ENCODE peak calls at places on chromosomes 5 and 9, in ten cellular contexts. M is esophagus squamous epithelium, J is spleen, D is ovary, Y is heart left ventricle, N is Peyer's patch, A is right lobe of liver, V is HepG2, E is HCT116, S is adrenal gland. Q is an unnamed sample. For H3K4me1 and H3K27me3, the result is how much of the 10 kb centered on the place peaks cover.

GRCh38 chr9:93677061-93677571 is 100.7 kb downstream of the PHF2 start:
- DNase-seq in M (no peak), J (peak), D (peak), Y (peak), N (peak), A (peak), V (no peak), E (no peak), S (no peak), Q (peak)

GRCh38 chr5:52007230-52007858 is 624.1 kb downstream of the ISL1 start:
- DNase-seq in M (no peak), J (no peak), D (no peak), Y (no peak), N (no peak), A (no peak), V (peak), E (peak), S (peak), Q (no peak)

GRCh38 chr5:7897014-7897600 is 28.2 kb downstream of the MTRR start:
- DNase-seq in M (no peak), J (no peak), D (peak), Y (no peak), N (no peak), A (no peak), V (peak), E (no peak), S (peak), Q (no peak)

GRCh38 chr9:127794001-127794791 is 8.4 kb downstream of the CDK9 start:
- DNase-seq in M (no peak), J (no peak), D (no peak), Y (no peak), N (no peak), A (peak), V (no peak), E (no peak), S (peak), Q (no peak)

GRCh38 chr5:35061216-35061615 is 13.5 kb upstream of the AGXT2 start:
- DNase-seq in M (no peak), J (no peak), D (peak), Y (no peak), N (no peak), A (no peak), V (no peak), E (no peak), S (peak), Q (no peak)

GRCh38 chr5:57338849-57339340 is 143.7 kb downstream of the ACTBL2 start:
- DNase-seq in M (no peak), J (no peak), D (no peak), Y (no peak), N (no peak), A (no peak), V (no peak), E (no peak), S (no peak), Q (no peak)

GRCh38 chr9:114177423-114178064 is 22.2 kb downstream of the COL27A1 start:
- DNase-seq in M (no peak), J (peak), D (no peak), Y (no peak), N (no peak), A (no peak), V (no peak), E (no peak), S (peak), Q (no peak)

GRCh38 chr9:15243086-15243485 is 63.9 kb downstream of the TTC39B start:
- DNase-seq in M (no peak), J (no peak), D (no peak), Y (no peak), N (no peak), A (no peak), V (no peak), E (no peak), S (no peak), Q (no peak)

GRCh38 chr9:68480807-68481206 is 59.9 kb downstream of the TMEM252 start:
- DNase-seq in M (no peak), J (no peak), D (no peak), Y (no peak), N (no peak), A (no peak), V (no peak), E (no peak), S (no peak), Q (no peak)

DNA sequence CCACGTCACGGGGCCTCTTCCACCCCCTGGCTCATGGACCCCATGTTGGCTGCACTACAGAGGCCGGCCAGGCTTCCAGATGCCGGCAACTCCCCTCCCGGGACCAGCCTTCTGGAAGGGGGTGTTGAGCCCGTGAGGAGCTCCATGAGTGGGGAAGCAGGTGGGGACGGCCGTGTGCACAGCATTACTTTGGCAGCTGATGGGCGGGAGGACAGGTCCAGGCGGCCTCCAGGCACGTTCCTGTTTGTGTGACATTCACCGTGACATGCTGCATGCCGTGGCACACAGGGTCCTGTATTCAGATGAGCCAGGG is 29.1 kb upstream of the ABO start:
- DNase-seq in M (no peak), J (no peak), D (no peak), Y (no peak), N (no peak), A (no peak), V (no peak), E (no peak), S (no peak), Q (no peak)
- H3K4me1 ChIP-seq in M (under half), J (under half), D (under half), Y (under half), N (under half), A (under half), V (under half), E (under half), S (under half), Q (under half)

GRCh38 chr5:59768204-59769040 is 125.1 kb downstream of the PDE4D start:
- DNase-seq in M (no peak), J (peak), D (peak), Y (peak), N (peak), A (peak), V (peak), E (no peak), S (peak), Q (peak)
- TF ChIP-seq POLR2A in M (no peak), J (no peak), D (no peak), Y (no peak), N (no peak), A (peak), V (no peak), E (no peak), S (no peak), Q (no peak)

GRCh38 chr5:135921388-135921787 is 25.7 kb upstream of the IL9 start:
- DNase-seq in M (no peak), J (no peak), D (no peak), Y (no peak), N (no peak), A (no peak), V (no peak), E (no peak), S (no peak), Q (no peak)
- H3K27me3 ChIP-seq in M (under half), J (under half), D (under half), Y (half or more), N (under half), A (under half), V (under half), E (half or more), S (under half), Q (under half)

GRCh38 chr9:83435301-83435700 is 102.9 kb downstream of the FRMD3 start:
- DNase-seq in M (no peak), J (no peak), D (no peak), Y (no peak), N (no peak), A (no peak), V (no peak), E (no peak), S (no peak), Q (no peak)
- H3K4me1 ChIP-seq in M (under half), J (half or more), D (under half), Y (under half), N (under half), A (under half), V (under half), E (under half), S (half or more), Q (under half)

DNA sequence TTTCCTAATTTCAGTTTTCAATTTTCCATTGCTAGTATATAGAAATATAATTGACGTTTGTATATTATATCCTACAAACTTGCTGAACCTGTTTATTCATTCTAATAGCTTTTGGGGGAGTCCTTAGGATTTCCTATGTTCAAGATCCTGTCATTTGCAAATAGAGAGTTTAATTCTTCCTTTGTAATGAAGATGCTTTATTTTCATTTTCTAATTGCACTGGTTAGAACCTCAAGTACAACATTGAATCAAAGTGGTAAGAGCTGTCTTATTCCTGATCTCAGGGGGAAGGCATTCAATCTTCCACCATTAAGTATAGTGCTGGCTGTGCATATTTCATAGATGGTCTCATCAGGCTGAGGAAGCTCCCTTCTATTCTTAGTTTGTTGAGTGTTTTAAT is 15.6 kb upstream of the SLC24A2 start:
- DNase-seq in M (no peak), J (no peak), D (no peak), Y (no peak), N (no peak), A (no peak), V (no peak), E (no peak), S (no peak), Q (no peak)
- TF ChIP-seq POLR2A in M (no peak), J (no peak), D (no peak), Y (no peak), N (no peak), A (no peak), V (no peak), E (no peak), S (no peak), Q (no peak)

DNA sequence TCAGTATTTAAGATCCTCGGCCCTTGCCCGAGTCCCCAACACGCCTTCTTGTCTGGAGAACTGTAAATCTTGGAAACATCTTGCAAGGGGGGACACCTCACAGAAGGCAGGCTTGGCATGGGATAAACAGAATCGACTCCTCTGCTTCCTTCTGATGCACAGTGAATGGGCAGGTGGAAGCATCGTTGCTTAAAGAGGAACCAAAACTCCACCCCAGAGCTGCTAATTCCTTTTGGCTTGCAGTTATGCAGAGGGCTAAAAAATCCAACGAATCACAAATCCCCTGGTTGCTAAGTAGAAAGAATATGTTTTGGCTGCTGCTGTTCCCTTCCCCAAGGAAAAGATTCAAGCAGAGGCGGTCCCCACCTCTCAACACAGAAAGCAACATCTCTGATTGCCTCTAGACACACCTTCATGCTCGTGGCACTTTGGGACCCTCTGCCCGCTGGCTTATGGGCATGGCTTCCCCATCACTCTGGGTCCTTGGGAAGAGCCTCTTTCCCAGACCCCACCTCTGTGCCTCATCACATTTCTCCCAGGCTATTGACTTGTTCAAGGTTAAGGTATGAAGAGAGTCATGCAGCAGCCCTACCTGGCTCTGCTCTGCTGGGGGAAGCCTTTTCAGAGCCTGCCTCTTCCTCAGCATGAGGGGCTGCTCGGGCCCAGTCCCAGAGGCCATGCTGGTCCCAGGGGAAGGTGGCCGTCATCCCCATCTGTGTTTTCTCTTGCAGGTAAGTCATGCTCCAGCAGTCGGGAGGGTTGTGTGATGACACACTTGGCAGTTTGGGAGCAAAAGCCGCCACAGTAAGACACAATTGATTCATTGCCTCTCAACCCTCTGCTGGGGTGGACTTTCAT is 137.1 kb downstream of the KCNIP1 start:
- DNase-seq in M (no peak), J (peak), D (no peak), Y (no peak), N (no peak), A (no peak), V (no peak), E (no peak), S (no peak), Q (no peak)
- H3K27me3 ChIP-seq in M (under half), J (under half), D (under half), Y (under half), N (under half), A (under half), V (under half), E (under half), S (under half), Q (under half)

GRCh38 chr9:565528-565927 is 276.0 kb upstream of the DMRT1 start:
- DNase-seq in M (no peak), J (no peak), D (no peak), Y (no peak), N (peak), A (no peak), V (no peak), E (no peak), S (no peak), Q (no peak)

GRCh38 chr9:569276-569675 is 272.2 kb upstream of the DMRT1 start:
- DNase-seq in M (no peak), J (no peak), D (no peak), Y (no peak), N (no peak), A (no peak), V (no peak), E (no peak), S (no peak), Q (no peak)

GRCh38 chr9:567128-567745 is 274.3 kb upstream of the DMRT1 start:
- DNase-seq in M (no peak), J (no peak), D (no peak), Y (no peak), N (no peak), A (no peak), V (no peak), E (no peak), S (no peak), Q (no peak)

GRCh38 chr9:570187-570586 is 271.3 kb upstream of the DMRT1 start:
- DNase-seq in M (no peak), J (no peak), D (no peak), Y (no peak), N (no peak), A (no peak), V (no peak), E (no peak), S (no peak), Q (no peak)

DNA sequence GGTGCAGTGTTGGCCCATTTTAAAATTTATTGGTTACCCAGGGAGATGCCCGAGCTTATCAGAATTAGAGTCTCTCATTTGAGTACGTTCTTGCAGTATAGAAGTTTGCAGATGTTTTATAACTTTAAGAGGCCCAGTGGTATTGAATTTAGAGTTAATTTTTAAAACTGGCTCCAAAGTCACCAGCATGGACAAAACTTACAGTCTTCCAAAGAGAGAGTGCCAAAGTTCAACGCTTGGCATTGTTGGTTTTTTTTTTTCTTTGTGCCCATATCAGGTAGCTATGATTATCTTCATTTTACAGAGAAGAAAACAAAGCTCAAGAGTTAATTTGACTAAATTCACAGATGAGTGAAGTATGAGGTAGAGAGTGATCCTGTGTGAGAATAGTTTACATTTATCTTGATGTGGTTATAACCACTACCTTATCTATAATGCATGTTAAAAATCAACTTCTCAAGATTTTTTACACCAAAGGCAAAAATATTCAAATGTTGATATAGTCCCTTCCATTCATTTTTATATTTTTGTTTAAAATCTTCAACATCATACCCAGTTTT is 273.7 kb upstream of the DMRT1 start:
- DNase-seq in M (no peak), J (no peak), D (no peak), Y (no peak), N (no peak), A (no peak), V (no peak), E (no peak), S (no peak), Q (no peak)
- H3K4me1 ChIP-seq in M (under half), J (under half), D (under half), Y (under half), N (under half), A (under half), V (under half), E (under half), S (under half), Q (under half)

GRCh38 chr5:142324871-142325676 is at the start of gene SPRY4:
- DNase-seq in M (peak), J (peak), D (peak), Y (peak), N (peak), A (peak), V (peak), E (peak), S (peak), Q (peak)
- TF ChIP-seq POLR2A in M (peak), J (no peak), D (peak), Y (peak), N (peak), A (peak), V (no peak), E (peak), S (peak), Q (peak)

DNA sequence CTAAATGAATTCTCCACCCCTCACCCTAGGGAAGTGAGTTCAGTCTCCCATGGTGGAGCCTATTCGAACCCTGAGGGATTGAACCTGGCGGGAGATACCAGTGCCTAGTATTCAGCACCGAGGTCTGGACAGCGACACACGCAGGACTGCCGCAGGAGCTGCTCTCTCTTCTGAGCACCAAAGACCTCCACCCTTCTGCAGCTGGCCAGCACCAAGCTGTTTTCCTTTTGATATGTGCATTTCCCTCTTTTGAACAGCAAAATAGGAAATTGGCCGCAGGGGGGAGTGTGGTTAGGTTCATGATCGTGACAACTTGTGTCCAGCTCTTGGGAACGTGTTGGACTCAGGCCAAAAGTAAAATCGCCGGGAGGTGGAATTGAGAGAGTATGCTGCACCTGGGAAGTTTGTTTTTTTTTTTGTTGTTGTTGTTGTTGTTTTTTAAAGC is 1.2 kb upstream of the PCSK1 start:
- DNase-seq in M (peak), J (no peak), D (peak), Y (peak), N (no peak), A (peak), V (peak), E (peak), S (peak), Q (peak)
- H3K27me3 ChIP-seq in M (under half), J (under half), D (under half), Y (under half), N (under half), A (under half), V (under half), E (under half), S (under half), Q (under half)

GRCh38 chr9:136681029-136681428 is 6.2 kb downstream of the AGPAT2 start:
- DNase-seq in M (no peak), J (no peak), D (no peak), Y (no peak), N (no peak), A (no peak), V (no peak), E (no peak), S (no peak), Q (no peak)
- H3K4me1 ChIP-seq in M (under half), J (half or more), D (under half), Y (under half), N (half or more), A (half or more), V (half or more), E (under half), S (under half), Q (under half)